ENCODE peak calls at places on chromosomes 7 and 10, in ten cellular contexts. P, K, X, O, T, E, D, Y, A and F are unnamed samples.

GRCh38 chr7:12458520-12459131 is 55.0 kb upstream of the VWDE start:
- DNase-seq in P (no peak), K (no peak), X (no peak), O (no peak), T (peak; percentile 14), E (peak; percentile 49), D (peak; percentile 62), Y (no peak), A (no peak), F (peak; percentile 19)

GRCh38 chr7:91866599-91867148 is 13.8 kb downstream of the MTERF1 start:
- DNase-seq in P (no peak), K (no peak), X (no peak), O (no peak), T (no peak), E (no peak), D (no peak), Y (no peak), A (no peak), F (no peak)

GRCh38 chr7:151351027-151351426 is 9.4 kb downstream of the NUB1 start:
- DNase-seq in P (no peak), K (no peak), X (peak; percentile 54), O (no peak), T (peak; percentile 56), E (no peak), D (no peak), Y (no peak), A (no peak), F (no peak)

GRCh38 chr7:136555933-136556332 is 312.5 kb upstream of the CHRM2 start:
- DNase-seq in P (no peak), K (no peak), X (no peak), O (no peak), T (no peak), E (no peak), D (no peak), Y (no peak), A (no peak), F (no peak)

GRCh38 chr7:15989194-15989593 is 302.7 kb upstream of the MEOX2 start:
- DNase-seq in P (no peak), K (no peak), X (no peak), O (no peak), T (no peak), E (no peak), D (no peak), Y (no peak), A (no peak), F (no peak)

GRCh38 chr10:90481326-90481923 is 376.4 kb downstream of the HTR7 start:
- DNase-seq in P (no peak), K (no peak), X (no peak), O (no peak), T (no peak), E (no peak), D (no peak), Y (no peak), A (no peak), F (no peak)

GRCh38 chr7:104983620-104984539 is 30.1 kb upstream of the KMT2E start:
- DNase-seq in P (peak; percentile 94), K (peak; percentile 35), X (peak; percentile 91), O (peak; percentile 92), T (peak; percentile 77), E (peak; percentile 90), D (peak; percentile 89), Y (peak; percentile 92), A (peak; percentile 69), F (no peak)

GRCh38 chr7:81004098-81004497 is 85.2 kb upstream of the SEMA3C start:
- DNase-seq in P (no peak), K (no peak), X (no peak), O (no peak), T (no peak), E (peak; percentile 68), D (no peak), Y (no peak), A (no peak), F (no peak)

GRCh38 chr7:74656421-74656910 is 1.1 kb upstream of the GTF2I start:
- DNase-seq in P (peak; percentile 83), K (no peak), X (peak; percentile 41), O (no peak), T (peak; percentile 53), E (peak; percentile 43), D (no peak), Y (peak; percentile 68), A (peak; percentile 41), F (no peak)

DNA sequence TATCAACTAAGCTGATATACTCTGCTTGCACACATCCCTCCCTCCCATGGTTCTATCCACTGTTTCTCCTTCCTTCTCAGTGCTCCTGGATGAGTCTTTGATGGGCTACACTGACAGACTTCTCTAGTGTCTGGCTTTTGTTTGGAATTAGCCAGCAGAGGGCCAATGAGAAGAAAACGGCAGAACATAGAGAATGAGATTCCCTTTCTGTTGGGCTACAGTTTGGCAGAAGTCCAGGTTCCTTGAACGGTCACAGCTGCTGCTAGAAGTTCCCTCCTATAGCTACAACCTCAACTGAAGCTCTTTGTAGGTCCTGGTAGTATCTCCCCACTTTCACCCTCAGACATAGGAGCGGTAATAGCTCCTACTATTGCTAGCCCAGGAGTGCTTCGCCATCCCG is 251.1 kb upstream of the LRRN3 start:
- DNase-seq in P (no peak), K (no peak), X (no peak), O (no peak), T (no peak), E (peak; percentile 48), D (no peak), Y (peak; percentile 17), A (no peak), F (peak; percentile 0)
- TF ChIP-seq CTCF in P (no peak), K (no peak), X (peak; percentile 53), O (no peak), T (no peak), E (peak; percentile 39), D (no peak), Y (no peak), A (no peak), F (peak; percentile 4)

GRCh38 chr10:8444630-8445029 is 390.1 kb downstream of the GATA3 start:
- DNase-seq in P (no peak), K (no peak), X (peak; percentile 64), O (no peak), T (peak; percentile 19), E (no peak), D (no peak), Y (no peak), A (peak; percentile 11), F (no peak)
- TF ChIP-seq CTCF in P (no peak), K (peak; percentile 11), X (peak; percentile 45), O (no peak), T (no peak), E (no peak), D (no peak), Y (no peak), A (peak; percentile 57), F (no peak)

DNA sequence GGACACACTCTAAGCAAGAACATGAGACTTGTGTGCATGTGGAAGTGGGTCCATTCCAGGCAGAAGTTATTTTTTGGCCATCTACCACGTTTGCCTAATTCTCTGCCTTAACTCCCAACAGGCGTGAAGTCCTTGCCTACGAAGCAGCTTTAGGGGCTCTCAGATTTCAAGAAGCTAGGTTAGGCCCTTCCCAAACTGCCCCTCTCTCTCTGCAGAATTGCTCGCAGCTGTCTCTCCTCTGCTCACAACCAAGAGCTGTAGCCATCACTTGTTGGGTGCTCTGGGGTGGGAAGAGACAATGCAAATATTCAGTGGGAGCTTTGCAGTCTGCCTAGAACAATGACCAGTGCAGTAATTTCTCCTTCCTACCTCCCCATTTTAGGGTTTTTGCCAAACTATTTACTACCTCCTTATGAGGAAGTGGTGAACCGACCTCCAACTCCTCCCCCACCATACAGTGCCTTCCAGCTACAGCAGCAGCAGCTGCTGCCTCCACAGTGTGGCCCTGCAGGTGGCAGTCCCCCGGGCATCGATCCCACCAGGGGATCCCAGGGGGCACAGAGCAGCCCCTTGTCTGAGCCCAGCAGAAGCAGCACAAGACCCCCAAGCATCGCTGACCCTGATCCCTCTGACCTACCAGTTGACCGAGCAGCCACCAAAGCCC is 24.9 kb downstream of the CYP17A1 start:
- DNase-seq in P (no peak), K (no peak), X (no peak), O (no peak), T (no peak), E (no peak), D (no peak), Y (no peak), A (no peak), F (no peak)
- TF ChIP-seq CTCF in P (no peak), K (no peak), X (no peak), O (no peak), T (no peak), E (no peak), D (no peak), Y (no peak), A (no peak), F (no peak)

DNA sequence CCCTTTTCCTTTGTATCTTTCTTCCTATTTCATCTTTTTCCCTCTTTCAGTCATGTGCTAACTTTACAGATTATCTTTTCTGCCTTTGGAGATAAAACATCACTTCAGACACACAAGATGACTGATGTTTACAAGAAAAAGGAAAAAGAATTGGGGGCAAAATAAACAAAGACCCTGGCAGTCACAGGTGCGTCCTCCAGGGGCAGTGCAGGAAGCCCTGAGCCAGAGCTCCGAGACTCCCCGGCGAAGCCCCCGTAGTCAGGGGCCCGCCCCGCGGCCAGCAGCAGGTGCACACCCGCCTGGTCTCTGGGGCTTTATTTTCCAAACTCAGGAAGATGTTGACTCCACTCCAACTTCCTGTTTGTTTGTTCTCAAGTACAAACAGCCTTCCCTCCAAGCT is 10.2 kb downstream of the STK32C start:
- DNase-seq in P (peak; percentile 38), K (no peak), X (peak; percentile 41), O (no peak), T (no peak), E (no peak), D (no peak), Y (no peak), A (no peak), F (no peak)
- TF ChIP-seq CTCF in P (no peak), K (no peak), X (peak; percentile 55), O (no peak), T (no peak), E (no peak), D (no peak), Y (no peak), A (no peak), F (no peak)

GRCh38 chr10:3080608-3081007 is 13.3 kb downstream of the PFKP start:
- DNase-seq in P (no peak), K (no peak), X (no peak), O (no peak), T (no peak), E (no peak), D (no peak), Y (no peak), A (no peak), F (no peak)
- TF ChIP-seq CTCF in P (no peak), K (no peak), X (no peak), O (no peak), T (no peak), E (no peak), D (no peak), Y (no peak), A (no peak), F (no peak)

DNA sequence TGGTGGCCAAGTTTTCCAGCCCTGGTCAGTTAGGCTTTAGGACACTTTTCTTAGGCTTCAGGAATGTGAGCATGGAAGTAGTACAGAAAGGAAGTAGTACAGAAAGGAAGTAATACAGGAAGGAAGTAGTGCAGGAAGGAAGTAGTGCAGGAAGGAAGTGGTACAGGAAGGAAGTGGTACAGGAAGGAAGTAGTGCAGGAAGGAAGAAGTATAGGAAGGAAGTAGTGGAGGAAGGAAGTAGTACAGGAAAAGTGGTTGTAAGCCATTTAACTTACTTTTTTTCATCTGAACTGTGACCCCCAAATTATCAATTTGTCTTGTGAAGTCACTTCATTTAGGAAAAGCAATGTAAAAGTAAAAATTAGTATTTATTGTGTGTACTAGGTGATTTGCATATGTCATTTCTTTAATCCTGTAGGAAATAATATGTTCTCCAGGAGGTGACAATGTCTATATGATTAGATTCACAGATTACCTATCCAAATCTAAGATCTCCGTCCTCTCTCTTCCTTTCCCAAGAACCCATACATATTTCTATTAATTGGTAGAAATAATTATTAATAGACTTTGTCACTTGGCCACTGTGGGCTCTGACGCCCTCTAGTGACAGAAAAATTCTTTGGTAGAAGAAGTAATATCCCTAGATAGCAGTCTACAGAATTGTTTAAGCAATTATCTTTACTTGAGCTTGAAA is 3.9 kb upstream of the FAS start:
- DNase-seq in P (no peak), K (no peak), X (no peak), O (no peak), T (no peak), E (peak; percentile 53), D (peak; percentile 30), Y (peak; percentile 29), A (no peak), F (no peak)
- TF ChIP-seq CTCF in P (peak; percentile 72), K (peak; percentile 68), X (peak; percentile 83), O (peak; percentile 71), T (peak; percentile 62), E (peak; percentile 59), D (peak; percentile 80), Y (peak; percentile 83), A (peak; percentile 32), F (peak; percentile 66)